ENCODE peak calls at places on chromosomes 16 and 17, in seven cellular contexts. Y, L, K, U, A, O and H are unnamed samples.

GRCh38 chr17:45433136-45433535 is 466 bp upstream of the ARHGAP27 start:
- DNase-seq in Y (no peak), O (no peak), U (no peak), L (no peak), K (no peak), A (no peak), H (no peak)

GRCh38 chr17:12342609-12343248 is 322.1 kb downstream of the MAP2K4 start:
- DNase-seq in L (no peak), Y (no peak), U (no peak), K (no peak), O (peak; percentile 54), A (no peak), H (no peak)

GRCh38 chr17:77318491-77319210 is 177.9 kb downstream of the SEC14L1 start:
- DNase-seq in L (no peak), A (no peak), Y (no peak), K (peak; percentile 81), O (peak; percentile 54), U (no peak), H (no peak)

GRCh38 chr16:66293932-66294331 is 72.6 kb upstream of the CDH5 start:
- DNase-seq in Y (no peak), K (no peak), A (no peak), L (no peak), U (peak; percentile 47), O (no peak), H (no peak)

GRCh38 chr16:25035494-25036405 is 20.6 kb upstream of the ARHGAP17 start:
- DNase-seq in A (no peak), L (no peak), Y (no peak), U (no peak), K (no peak), O (no peak), H (no peak)

GRCh38 chr17:36949461-36949927 is 740 bp downstream of the AATF start:
- DNase-seq in U (no peak), A (no peak), K (no peak), L (no peak), O (no peak), Y (no peak), H (no peak)

GRCh38 chr16:10923650-10924214 is 18.5 kb downstream of the DEXI start:
- DNase-seq in O (peak; percentile 48), Y (peak; percentile 87), K (peak; percentile 79), A (peak; percentile 81), L (no peak), U (no peak), H (no peak)

GRCh38 chr16:69273009-69273408 is 38.1 kb upstream of the VPS4A start:
- DNase-seq in L (no peak), K (no peak), O (no peak), A (no peak), U (no peak), Y (no peak), H (no peak)

GRCh38 chr17:40268141-40268712 is 19.5 kb upstream of the CDC6 start:
- DNase-seq in O (no peak), L (no peak), A (no peak), K (no peak), U (no peak), Y (no peak), H (no peak)

GRCh38 chr17:33982872-33983271 is 272.2 kb upstream of the CCL2 start:
- DNase-seq in O (no peak), A (no peak), Y (no peak), U (no peak), L (no peak), K (no peak), H (no peak)

GRCh38 chr16:48745541-48745940 is 135.6 kb upstream of the N4BP1 start:
- DNase-seq in O (no peak), K (no peak), L (no peak), U (no peak), Y (no peak), A (no peak), H (no peak)

GRCh38 chr17:79220201-79220714 is 145.6 kb downstream of the ENGASE start:
- DNase-seq in L (no peak), Y (no peak), K (no peak), U (no peak), A (no peak), O (no peak), H (no peak)

GRCh38 chr17:33976816-33977215 is 278.3 kb upstream of the CCL2 start:
- DNase-seq in K (no peak), L (no peak), Y (no peak), U (no peak), O (no peak), A (no peak), H (no peak)

GRCh38 chr17:55601874-55602364 is 90.7 kb upstream of the SMIM36 start:
- DNase-seq in Y (no peak), A (no peak), K (no peak), U (no peak), L (no peak), O (no peak), H (no peak)

DNA sequence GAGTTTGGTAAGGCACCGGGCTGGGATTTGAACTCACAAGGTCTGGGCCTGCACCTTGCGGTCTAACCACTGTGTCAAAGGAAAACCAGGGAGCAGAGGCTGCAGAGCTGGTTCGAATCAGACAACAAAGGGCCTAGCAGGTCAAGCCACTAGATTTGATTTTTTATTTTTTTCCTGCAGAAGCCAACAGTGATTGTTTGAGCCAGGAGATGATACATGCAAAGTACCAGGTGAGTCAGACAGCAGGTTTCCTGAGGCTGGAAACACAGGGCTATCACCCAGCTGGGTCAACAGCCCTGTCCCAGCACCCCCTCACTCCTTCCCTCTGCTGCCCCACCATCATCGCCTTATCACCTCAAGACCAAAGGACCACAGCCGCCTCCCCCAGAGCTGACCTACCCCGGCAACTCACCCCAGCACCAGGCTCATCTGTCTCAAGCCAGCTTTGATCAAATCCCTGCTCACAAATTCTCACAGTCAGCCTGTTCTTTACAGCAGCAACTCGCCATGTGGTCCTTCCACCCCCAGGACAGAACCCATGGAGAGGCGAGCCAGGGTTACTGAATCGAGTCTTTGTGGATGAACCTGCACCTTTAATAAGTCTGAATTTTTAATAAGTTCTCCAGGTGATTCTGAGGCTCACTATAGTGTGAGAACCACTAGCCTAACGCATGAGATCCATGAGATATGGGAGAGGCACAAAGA is 13.0 kb upstream of the KRT19 start:
- DNase-seq in A (no peak), O (no peak), L (no peak), Y (no peak), K (peak; percentile 35), U (no peak), H (no peak)
- H3K4me1 ChIP-seq in A (no peaks in the 10 kb centered on the region), O (no peaks in the 10 kb centered on the region), L (peaks cover 25% of the 10 kb centered on the region), Y (peaks cover 4% of the 10 kb centered on the region), K (no peaks in the 10 kb centered on the region), U (peaks cover 6% of the 10 kb centered on the region), H (no peaks in the 10 kb centered on the region)

GRCh38 chr17:74519951-74520553 is 11.2 kb downstream of the CD300LB start:
- DNase-seq in K (no peak), A (peak; percentile 36), L (peak; percentile 33), U (peak; percentile 79), Y (no peak), O (peak; percentile 16), H (no peak)
- TF ChIP-seq POLR2A in K (no peak), A (no peak), L (no peak), U (no peak), Y (no peak), O (no peak), H (no peak)

GRCh38 chr16:3058173-3059030 is 7.0 kb upstream of the IL32 start:
- DNase-seq in U (no peak), L (peak; percentile 68), A (peak; percentile 62), O (peak; percentile 75), Y (peak; percentile 67), K (peak; percentile 91), H (no peak)

GRCh38 chr16:3056336-3057180 is 8.9 kb upstream of the IL32 start:
- DNase-seq in U (no peak), L (no peak), Y (no peak), O (no peak), A (no peak), K (peak; percentile 64), H (no peak)

GRCh38 chr16:3059041-3059722 is 6.3 kb upstream of the IL32 start:
- DNase-seq in A (peak; percentile 91), U (peak; percentile 92), L (peak; percentile 83), O (peak; percentile 92), K (peak; percentile 98), Y (peak; percentile 96), H (peak; percentile 42)

GRCh38 chr16:3059723-3060242 is 5.7 kb upstream of the IL32 start:
- DNase-seq in O (no peak), Y (no peak), A (no peak), K (no peak), U (no peak), L (no peak), H (no peak)

DNA sequence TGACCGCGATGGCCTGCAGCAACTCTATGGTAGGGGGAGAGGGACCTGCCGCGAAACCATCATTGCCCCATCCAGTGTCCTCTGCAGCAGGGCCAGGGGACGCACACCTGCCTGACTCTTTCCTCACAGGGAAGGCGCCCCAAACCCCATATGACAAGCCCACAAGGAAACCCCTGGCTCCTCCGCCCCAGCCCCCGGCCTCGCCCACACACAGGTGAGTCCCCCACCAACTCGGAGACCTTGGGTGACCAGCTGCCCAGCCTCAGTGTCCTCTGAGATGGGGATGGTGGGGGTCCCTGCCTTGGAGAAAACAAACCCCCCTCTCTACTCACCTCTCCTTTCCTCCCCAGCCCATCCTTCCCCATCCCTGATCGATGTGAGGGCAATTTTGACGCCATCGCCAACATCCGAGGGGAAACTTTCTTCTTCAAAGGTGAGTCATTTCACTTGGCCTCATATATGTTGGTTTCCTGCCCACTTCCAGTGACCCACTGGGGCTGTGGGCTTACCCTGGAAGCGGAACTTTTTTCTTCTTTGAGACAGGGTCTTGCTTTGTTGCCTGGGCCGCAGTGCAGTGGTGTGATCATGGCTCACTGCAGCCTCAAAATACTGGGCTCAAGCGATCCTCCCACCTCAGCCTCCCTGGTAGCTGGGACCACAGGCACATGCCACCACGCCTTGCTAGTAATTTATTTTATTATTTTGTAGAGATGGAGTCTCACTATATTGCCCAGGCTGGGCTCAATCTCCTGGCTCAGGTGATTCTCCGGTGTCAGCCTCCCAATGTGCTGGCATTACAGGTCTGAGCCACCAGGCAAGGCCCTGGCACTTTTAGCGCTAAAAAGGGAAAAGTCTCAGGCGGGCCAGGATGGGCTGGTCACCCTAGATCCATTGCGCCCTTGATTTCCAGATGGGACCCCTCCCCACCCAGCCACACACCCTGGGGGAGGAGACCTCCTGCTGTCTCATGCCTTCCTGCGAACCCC is 8.0 kb upstream of the IL32 start:
- DNase-seq in Y (no peak), A (no peak), L (no peak), O (no peak), K (peak; percentile 80), U (no peak), H (no peak)
- H3K4me1 ChIP-seq in Y (peaks cover 26% of the 10 kb centered on the region), A (peaks cover 21% of the 10 kb centered on the region), L (no peaks in the 10 kb centered on the region), O (peaks cover 11% of the 10 kb centered on the region), K (peaks cover 87% of the 10 kb centered on the region), U (peaks cover 20% of the 10 kb centered on the region), H (no peaks in the 10 kb centered on the region)

GRCh38 chr17:67532326-67532871 is 155.3 kb downstream of the PITPNC1 start:
- DNase-seq in O (no peak), A (no peak), L (no peak), U (no peak), K (no peak), Y (peak; percentile 73), H (no peak)

GRCh38 chr17:67526700-67527099 is 149.6 kb downstream of the PITPNC1 start:
- DNase-seq in A (no peak), O (no peak), U (no peak), K (no peak), L (no peak), Y (no peak), H (no peak)

GRCh38 chr17:67531291-67531690 is 154.2 kb downstream of the PITPNC1 start:
- DNase-seq in O (peak; percentile 40), Y (peak; percentile 38), K (no peak), U (no peak), L (no peak), A (no peak), H (no peak)

GRCh38 chr17:67525239-67526135 is 148.4 kb downstream of the PITPNC1 start:
- DNase-seq in K (no peak), Y (peak; percentile 73), L (no peak), U (no peak), A (no peak), O (no peak), H (no peak)

GRCh38 chr17:67528751-67529436 is 151.8 kb downstream of the PITPNC1 start:
- DNase-seq in L (peak; percentile 61), A (peak; percentile 63), K (peak; percentile 82), Y (peak; percentile 94), O (peak; percentile 71), U (peak; percentile 85), H (peak; percentile 41)
- TF ChIP-seq POLR2A in L (no peak), A (no peak), K (no peak), Y (peak; percentile 77), O (no peak), U (no peak), H (no peak)